ENCODE peak calls at places on chromosomes 2 and 18, in seven cellular contexts. P is stomach, G is aorta, V is left lung, J is fibroblast of lung, M is lung, L is OCI-LY7. A is an unnamed sample.

GRCh38 chr2:871926-872680 is 78.5 kb upstream of the SNTG2 start:
- DNase-seq in P (peak; percentile 19), G (no peak), V (no peak), J (no peak), M (no peak), L (no peak), A (no peak)

GRCh38 chr18:13159579-13159978 is 59.0 kb upstream of the LDLRAD4 start:
- DNase-seq in P (no peak), G (no peak), V (no peak), J (peak; percentile 76), M (no peak), L (peak; percentile 74), A (peak; percentile 70)

GRCh38 chr2:96197541-96198255 is 10.9 kb downstream of the STARD7 start:
- DNase-seq in P (no peak), G (no peak), V (no peak), J (no peak), M (no peak), L (no peak), A (no peak)

GRCh38 chr2:42350434-42351063 is 10.5 kb downstream of the COX7A2L start:
- DNase-seq in P (no peak), G (no peak), V (no peak), J (no peak), M (no peak), L (no peak), A (no peak)

GRCh38 chr18:75293591-75293990 is 83.0 kb downstream of the TSHZ1 start:
- DNase-seq in P (no peak), G (no peak), V (no peak), J (no peak), M (no peak), L (no peak), A (no peak)

GRCh38 chr2:219733106-219733505 is 105.7 kb downstream of the SLC4A3 start:
- DNase-seq in P (no peak), G (no peak), V (no peak), J (no peak), M (no peak), L (no peak), A (no peak)

GRCh38 chr2:201950606-201951005 is 83.0 kb upstream of the FZD7 start:
- DNase-seq in P (no peak), G (no peak), V (no peak), J (peak; percentile 27), M (no peak), L (no peak), A (no peak)

GRCh38 chr2:226354434-226354833 is 445.2 kb downstream of the IRS1 start:
- DNase-seq in P (no peak), G (no peak), V (no peak), J (no peak), M (no peak), L (no peak), A (peak; percentile 68)

GRCh38 chr2:225566798-225567197 is 167.3 kb downstream of the NYAP2 start:
- DNase-seq in P (no peak), G (no peak), V (no peak), J (no peak), M (no peak), L (no peak), A (no peak)

GRCh38 chr2:47904903-47905453 is 1.3 kb downstream of the FBXO11 start:
- DNase-seq in P (peak; percentile 26), G (peak; percentile 56), V (peak; percentile 41), J (no peak), M (peak; percentile 35), L (peak; percentile 67), A (peak; percentile 54)

GRCh38 chr2:209791151-209791550 is 19.5 kb downstream of the UNC80 start:
- DNase-seq in P (no peak), G (no peak), V (no peak), J (no peak), M (no peak), L (no peak), A (no peak)

DNA sequence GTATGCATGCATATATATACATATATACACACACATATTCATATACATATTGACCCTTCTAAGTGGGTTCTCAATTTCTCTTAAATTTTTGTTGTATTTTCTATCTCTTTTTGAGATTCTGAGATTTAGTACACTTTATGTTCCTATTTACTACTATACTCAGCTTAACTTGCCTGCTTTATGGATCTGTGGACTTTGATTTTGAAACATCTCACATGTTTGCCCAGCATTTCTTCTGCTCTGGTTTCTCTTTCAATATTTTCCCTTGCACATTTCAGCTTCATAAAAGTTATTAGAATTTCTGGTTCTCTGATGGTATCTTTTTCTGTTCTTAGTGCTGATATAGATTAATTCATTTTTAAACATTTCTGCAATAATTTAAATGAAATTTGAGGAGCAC is 380.6 kb downstream of the SPAG16 start:
- DNase-seq in P (no peak), G (no peak), V (no peak), J (no peak), M (no peak), L (no peak), A (no peak)
- H3K9me3 ChIP-seq in P (peaks cover 37% of the 10 kb centered on the region), G (peaks cover 5% of the 10 kb centered on the region), V (no peaks in the 10 kb centered on the region), J (no peaks in the 10 kb centered on the region), M (peaks cover 6% of the 10 kb centered on the region), L (peaks cover 9% of the 10 kb centered on the region), A (no peaks in the 10 kb centered on the region)

DNA sequence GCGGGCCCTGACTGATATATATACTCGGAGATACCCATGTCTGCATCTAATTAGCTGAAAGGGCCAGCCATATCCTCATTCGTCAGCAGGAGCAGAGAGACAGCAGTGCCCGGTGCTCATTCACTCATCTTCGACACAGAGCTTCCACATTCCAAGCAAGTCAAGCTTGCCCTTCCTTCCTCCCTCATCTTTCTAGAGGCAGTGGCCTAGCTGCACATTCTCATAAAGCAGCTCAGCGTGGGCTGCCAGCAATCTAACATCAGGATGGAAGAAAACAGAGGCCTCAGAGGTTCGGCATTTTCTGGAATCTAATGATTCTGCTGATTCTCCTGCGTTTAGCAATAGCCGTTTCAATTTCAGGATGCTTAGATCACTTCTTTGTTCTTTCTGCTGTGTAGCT is 68.8 kb downstream of the CLHC1 start:
- DNase-seq in P (no peak), G (no peak), V (no peak), J (peak; percentile 32), M (no peak), L (no peak), A (no peak)
- H3K4me1 ChIP-seq in P (peaks cover 80% of the 10 kb centered on the region), G (peaks cover 5% of the 10 kb centered on the region), V (peaks cover 82% of the 10 kb centered on the region), J (peaks cover 19% of the 10 kb centered on the region), M (peaks cover 51% of the 10 kb centered on the region), L (peaks cover 20% of the 10 kb centered on the region), A (peaks cover 31% of the 10 kb centered on the region)

DNA sequence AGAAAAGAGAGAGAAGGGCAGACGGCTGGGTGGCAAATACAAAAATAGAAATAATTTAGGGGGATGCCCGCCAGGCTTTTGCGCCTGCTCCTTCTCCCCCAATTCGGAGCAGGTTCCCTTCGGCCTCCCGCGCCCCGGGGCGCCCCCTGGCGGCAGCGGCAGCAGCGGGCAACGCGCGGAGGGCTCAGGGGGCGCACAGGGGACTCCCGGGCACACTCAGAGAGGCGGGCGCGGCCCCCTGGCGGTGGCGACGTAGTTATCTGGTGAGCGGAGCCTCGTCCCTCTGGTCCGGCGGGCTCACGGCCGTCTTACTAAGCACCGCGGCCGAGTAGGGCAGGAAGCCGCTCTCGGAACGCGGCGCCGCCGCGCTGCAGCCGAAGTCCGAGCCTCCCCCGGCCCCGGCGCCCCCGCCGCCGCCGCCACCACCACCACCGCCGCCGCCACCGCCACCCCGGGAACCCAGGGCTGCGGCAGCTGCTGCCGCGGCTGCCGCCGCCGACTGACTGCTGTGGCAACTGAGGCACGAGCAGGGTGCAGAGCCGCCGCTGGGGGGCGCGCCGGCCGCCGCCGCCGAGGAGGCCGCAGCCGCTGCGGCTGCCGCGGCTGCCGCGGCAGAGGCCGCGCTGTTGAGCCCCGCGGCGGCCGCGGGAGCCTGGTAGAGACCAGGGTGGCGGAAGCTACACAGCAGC is 3.8 kb downstream of the EVX2 start:
- DNase-seq in P (no peak), G (no peak), V (no peak), J (no peak), M (no peak), L (no peak), A (no peak)
- H3K9me3 ChIP-seq in P (peaks cover 25% of the 10 kb centered on the region), G (peaks cover 2% of the 10 kb centered on the region), V (no peaks in the 10 kb centered on the region), J (no peaks in the 10 kb centered on the region), M (peaks cover 22% of the 10 kb centered on the region), L (no peaks in the 10 kb centered on the region), A (no peaks in the 10 kb centered on the region)

DNA sequence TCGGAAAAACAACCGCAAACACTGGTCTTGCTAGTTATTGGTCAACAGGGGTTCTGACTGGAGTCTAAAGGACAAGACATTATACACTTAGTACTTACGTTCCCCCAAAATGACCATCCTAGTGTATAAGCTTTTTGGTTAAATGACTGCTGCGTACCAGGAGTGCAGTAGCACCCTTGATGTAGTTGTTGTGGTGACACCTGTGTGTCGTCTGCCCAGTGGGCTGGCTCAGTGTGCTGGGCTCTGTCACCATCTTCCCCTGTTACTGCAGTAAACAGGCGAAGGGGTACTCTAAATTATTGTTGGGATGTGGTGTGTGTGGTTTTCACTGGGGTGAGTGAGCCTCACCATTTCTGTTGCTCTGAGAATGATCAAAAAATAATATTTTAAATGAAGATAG is 76.2 kb downstream of the MAPRE2 start:
- DNase-seq in P (no peak), G (no peak), V (no peak), J (no peak), M (no peak), L (no peak), A (no peak)
- H3K4me1 ChIP-seq in P (peaks cover 21% of the 10 kb centered on the region), G (no peaks in the 10 kb centered on the region), V (no peaks in the 10 kb centered on the region), J (peaks cover 10% of the 10 kb centered on the region), M (peaks cover 14% of the 10 kb centered on the region), L (peaks cover 5% of the 10 kb centered on the region), A (no peaks in the 10 kb centered on the region)

GRCh38 chr2:6025391-6025790 is 333.2 kb downstream of the SOX11 start:
- DNase-seq in P (no peak), G (no peak), V (no peak), J (no peak), M (no peak), L (no peak), A (no peak)
- H3K9me3 ChIP-seq in P (no peaks in the 10 kb centered on the region), G (no peaks in the 10 kb centered on the region), V (no peaks in the 10 kb centered on the region), J (no peaks in the 10 kb centered on the region), M (no peaks in the 10 kb centered on the region), L (no peaks in the 10 kb centered on the region), A (no peaks in the 10 kb centered on the region)

DNA sequence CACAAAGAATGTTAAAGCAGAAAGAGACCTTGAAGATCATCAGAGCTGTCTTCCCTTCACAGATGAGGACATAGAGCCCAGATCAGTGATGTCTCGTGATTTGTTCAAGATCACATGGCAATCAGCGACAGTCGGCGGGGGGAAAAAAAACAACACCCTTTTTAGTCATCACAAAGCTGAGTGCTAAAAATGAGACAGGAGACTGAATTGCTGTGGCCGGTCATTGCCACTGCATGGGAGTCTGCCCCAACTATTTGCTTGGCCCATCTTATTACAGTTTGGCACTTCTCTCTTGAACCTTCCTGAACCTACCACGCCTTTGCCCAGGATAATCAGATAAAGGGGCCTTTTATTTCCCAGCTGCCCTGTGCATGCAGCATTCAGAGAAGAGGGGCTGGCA is 42.7 kb downstream of the SETBP1 start:
- DNase-seq in P (no peak), G (no peak), V (no peak), J (no peak), M (no peak), L (peak; percentile 16), A (no peak)
- H3K4me1 ChIP-seq in P (peaks cover 53% of the 10 kb centered on the region), G (peaks cover 4% of the 10 kb centered on the region), V (peaks cover 32% of the 10 kb centered on the region), J (peaks cover 8% of the 10 kb centered on the region), M (peaks cover 1% of the 10 kb centered on the region), L (peaks cover 54% of the 10 kb centered on the region), A (peaks cover 49% of the 10 kb centered on the region)

DNA sequence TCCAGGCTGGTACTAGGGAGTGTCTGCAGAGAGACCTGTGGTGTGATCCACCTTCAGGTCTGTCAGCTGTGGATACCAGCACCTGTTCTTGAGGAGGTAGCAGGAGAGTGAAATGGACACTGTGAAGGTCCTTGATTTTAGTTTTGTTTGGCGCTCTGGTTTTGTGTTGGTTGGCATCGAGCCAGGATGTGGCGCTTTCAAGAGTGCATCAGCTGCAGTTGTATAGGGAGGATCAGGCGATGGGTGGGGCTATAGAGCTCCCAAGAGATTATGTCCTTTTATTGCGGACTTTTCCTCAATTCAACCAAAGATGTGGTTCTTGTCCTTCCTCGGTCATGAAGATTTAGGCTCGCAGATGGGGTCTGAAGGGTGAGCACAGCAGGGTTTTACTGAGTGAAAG is 37.5 kb downstream of the SLC39A10 start:
- DNase-seq in P (no peak), G (no peak), V (no peak), J (no peak), M (no peak), L (no peak), A (peak; percentile 44)
- H3K9me3 ChIP-seq in P (peaks cover 18% of the 10 kb centered on the region), G (no peaks in the 10 kb centered on the region), V (no peaks in the 10 kb centered on the region), J (no peaks in the 10 kb centered on the region), M (no peaks in the 10 kb centered on the region), L (no peaks in the 10 kb centered on the region), A (no peaks in the 10 kb centered on the region)

A was measured in SJCRH30.